ENCODE peak calls at places on chromosomes 1 and 21, in six cellular contexts. E is adrenal gland, Q is endothelial cell of umbilical vein, U is esophagus squamous epithelium, P is tibial nerve, Z is ovary. G is an unnamed sample.

GRCh38 chr1:215277537-215277936 is 195.0 kb downstream of the KCNK2 start:
- DNase-seq in E (no peak), Q (peak; percentile 21), U (no peak), P (no peak), Z (no peak), G (no peak)

GRCh38 chr1:24191860-24192259 is 4.8 kb upstream of the IFNLR1 start:
- DNase-seq in E (no peak), Q (no peak), U (no peak), P (no peak), Z (no peak), G (no peak)

GRCh38 chr1:45148209-45148608 is 58.2 kb downstream of the ZSWIM5 start:
- DNase-seq in E (no peak), Q (no peak), U (no peak), P (no peak), Z (no peak), G (no peak)

GRCh38 chr1:205474571-205474970 is 18.7 kb upstream of the BLACAT1 start:
- DNase-seq in E (no peak), Q (no peak), U (no peak), P (no peak), Z (no peak), G (no peak)

GRCh38 chr21:31064803-31065202 is 26.5 kb upstream of the KRTAP19-8 start:
- DNase-seq in E (no peak), Q (no peak), U (no peak), P (no peak), Z (no peak), G (no peak)

GRCh38 chr1:56644941-56645662 is at the start of gene PRKAA2:
- DNase-seq in E (peak; percentile 18), Q (peak; percentile 43), U (no peak), P (peak; percentile 7), Z (peak; percentile 69), G (peak; percentile 27)

GRCh38 chr1:81554108-81554507 is 246.6 kb upstream of the ADGRL2 start:
- DNase-seq in E (no peak), Q (no peak), U (no peak), P (no peak), Z (no peak), G (no peak)

GRCh38 chr1:231334952-231335351 is 2.7 kb downstream of the EXOC8 start:
- DNase-seq in E (no peak), Q (no peak), U (no peak), P (no peak), Z (no peak), G (no peak)

GRCh38 chr1:229409616-229410369 is 24.1 kb downstream of the ACTA1 start:
- DNase-seq in E (no peak), Q (no peak), U (no peak), P (no peak), Z (no peak), G (no peak)

DNA sequence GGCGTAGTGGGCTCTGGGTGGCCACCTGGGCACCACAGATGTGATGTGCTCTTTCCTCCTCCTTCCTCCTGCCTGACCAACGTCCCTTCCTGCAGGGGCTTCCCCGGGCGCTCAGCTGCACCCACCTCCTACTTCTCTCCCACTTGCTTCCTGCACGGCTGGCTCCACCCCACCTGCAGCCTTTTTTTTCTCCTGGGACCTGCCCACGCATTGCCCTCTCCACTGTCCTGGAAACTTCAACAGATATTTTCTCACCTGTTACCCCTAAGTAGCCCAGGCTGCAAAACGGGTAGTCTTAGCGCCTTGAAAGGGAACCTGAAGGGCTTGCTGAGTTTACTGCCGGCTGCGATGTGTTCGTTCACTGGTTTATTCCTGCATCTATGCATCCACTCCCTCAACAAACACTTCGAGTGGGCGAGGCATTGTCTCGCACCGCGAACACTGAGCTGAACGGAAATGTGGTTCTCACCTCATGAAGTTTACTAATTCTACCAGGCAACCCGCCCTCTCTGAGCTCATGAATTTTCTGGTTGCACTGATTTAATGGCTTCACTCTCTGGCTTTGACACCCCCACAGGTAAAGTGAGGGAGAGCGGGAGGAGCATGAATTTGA is 23.6 kb downstream of the ZBTB18 start:
- DNase-seq in E (no peak), Q (no peak), U (no peak), P (no peak), Z (no peak), G (no peak)
- H3K4me3 ChIP-seq in E (no peak overlapping the region), Q (no peak overlapping the region), U (no peak overlapping the region), P (no peak overlapping the region), Z (no peak overlapping the region), G (no peak overlapping the region)

GRCh38 chr1:28257736-28258135 is 1.6 kb upstream of the SESN2 start:
- DNase-seq in E (no peak), Q (no peak), U (no peak), P (no peak), Z (no peak), G (no peak)

GRCh38 chr1:28260803-28261174 is 1.5 kb downstream of the SESN2 start:
- DNase-seq in E (no peak), Q (no peak), U (no peak), P (no peak), Z (no peak), G (no peak)

GRCh38 chr1:28258628-28259251 is 578 bp upstream of the SESN2 start:
- DNase-seq in E (no peak), Q (no peak), U (no peak), P (no peak), Z (no peak), G (no peak)

GRCh38 chr1:28259935-28260802 is 851 bp downstream of the SESN2 start:
- DNase-seq in E (peak; percentile 77), Q (peak; percentile 85), U (no peak), P (peak; percentile 53), Z (peak; percentile 88), G (peak; percentile 80)

DNA sequence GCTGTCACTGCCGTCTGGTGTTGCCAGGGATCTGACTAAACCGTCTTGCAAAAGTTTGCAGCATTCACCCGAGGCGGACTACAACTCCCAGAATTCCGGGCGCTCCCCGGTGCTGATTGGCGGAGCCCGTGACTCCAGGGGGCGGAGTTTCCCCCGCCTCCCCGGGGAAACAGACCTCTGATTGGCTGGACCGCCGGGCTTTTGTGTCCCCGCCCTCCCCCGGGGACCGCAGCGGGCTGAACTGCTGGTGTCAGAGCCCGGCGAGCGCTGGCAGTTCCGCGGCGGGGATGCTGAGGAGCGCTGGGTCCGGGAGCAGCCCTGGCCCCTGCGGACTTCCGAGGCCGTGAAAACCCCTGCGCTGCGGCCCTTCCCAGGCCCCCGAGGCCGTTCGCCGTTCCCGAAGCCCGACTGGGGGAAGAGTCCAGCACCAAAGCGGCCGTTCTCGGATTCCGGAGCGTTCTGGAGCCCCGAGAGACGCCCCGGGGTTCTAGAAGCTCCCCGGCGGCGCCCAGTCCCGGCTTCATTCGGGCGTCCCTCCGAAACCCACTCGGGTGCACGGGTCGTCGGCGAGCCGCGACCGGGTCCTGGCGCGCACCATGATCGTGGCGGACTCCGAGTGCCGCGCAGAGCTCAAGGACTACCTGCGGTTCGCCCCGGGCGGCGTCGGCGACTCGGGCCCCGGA is at the start of gene SESN2:
- DNase-seq in E (peak; percentile 100), Q (peak; percentile 98), U (peak; percentile 88), P (peak; percentile 99), Z (peak; percentile 99), G (peak; percentile 99)
- TF ChIP-seq POLR2A in E (peak; percentile 97), Q (peak; percentile 98), U (peak; percentile 99), P (peak; percentile 99), Z (peak; percentile 99), G (peak; percentile 98)

DNA sequence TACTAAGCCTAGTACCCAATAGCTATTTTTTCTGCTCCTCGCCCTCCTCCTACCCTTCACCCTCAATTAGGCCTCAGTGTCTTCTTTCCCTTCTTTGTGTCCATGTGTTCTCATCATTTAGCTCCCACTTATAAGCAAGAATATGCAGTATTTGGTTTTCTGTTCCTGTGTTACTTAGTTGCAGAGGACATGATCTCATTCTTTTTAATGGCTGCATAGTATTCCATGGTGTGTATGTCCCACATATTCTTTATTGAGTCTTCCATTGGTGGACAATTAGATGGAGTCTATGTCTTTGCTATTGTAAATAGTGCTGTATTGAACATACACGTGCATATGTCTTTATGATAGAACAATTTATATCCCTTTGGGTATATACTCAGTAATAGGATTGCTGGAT is 106.9 kb upstream of the NR5A2 start:
- DNase-seq in E (no peak), Q (no peak), U (no peak), P (no peak), Z (no peak), G (no peak)
- H3K4me3 ChIP-seq in E (no peak overlapping the region), Q (no peak overlapping the region), U (no peak overlapping the region), P (no peak overlapping the region), Z (no peak overlapping the region), G (no peak overlapping the region)

GRCh38 chr1:228091084-228091483 is 8.6 kb downstream of the ARF1 start:
- DNase-seq in E (no peak), Q (no peak), U (no peak), P (no peak), Z (no peak), G (no peak)

GRCh38 chr1:228093050-228093906 is 9.8 kb downstream of the C1orf35 start:
- DNase-seq in E (peak; percentile 0), Q (no peak), U (no peak), P (no peak), Z (peak; percentile 17), G (no peak)

GRCh38 chr1:228090613-228091081 is 8.1 kb downstream of the ARF1 start:
- DNase-seq in E (peak; percentile 71), Q (peak; percentile 35), U (no peak), P (no peak), Z (peak; percentile 25), G (no peak)

GRCh38 chr1:228094432-228095016 is 8.6 kb downstream of the C1orf35 start:
- DNase-seq in E (no peak), Q (no peak), U (no peak), P (no peak), Z (no peak), G (no peak)

DNA sequence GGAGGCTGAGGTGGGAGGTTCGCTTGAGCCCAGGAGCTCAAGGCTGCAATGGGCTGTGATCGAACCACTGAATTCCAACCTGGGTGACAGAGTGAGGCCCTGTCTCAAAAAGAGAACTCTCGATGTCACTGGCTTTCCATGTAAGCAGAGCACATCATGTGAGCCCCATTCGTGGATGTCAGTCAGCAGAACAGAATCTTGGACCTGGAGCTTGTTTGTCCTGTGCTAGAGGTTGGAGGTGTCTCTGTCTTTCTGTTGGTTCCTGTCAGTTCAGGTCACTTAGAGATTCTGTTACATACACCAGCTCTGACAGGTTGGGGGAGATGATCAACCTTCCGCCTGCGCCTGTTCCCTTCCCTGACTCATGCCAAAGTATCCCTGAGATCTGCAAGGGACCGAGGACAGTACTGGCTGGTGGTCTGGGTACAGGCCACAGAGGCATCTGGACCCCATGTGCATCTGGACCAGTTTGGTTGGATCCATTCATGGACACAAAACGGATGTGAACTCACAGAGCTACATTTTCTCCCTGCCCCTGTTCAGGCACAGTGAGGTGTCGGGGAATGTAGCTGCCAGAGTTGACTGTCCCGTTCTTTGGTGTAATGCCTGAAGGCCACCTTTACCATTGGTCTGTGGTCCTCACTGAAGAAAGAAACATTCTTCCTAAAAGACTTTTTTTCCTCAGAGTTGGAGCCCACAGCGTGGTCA is 10.0 kb downstream of the ARF1 start:
- DNase-seq in E (peak; percentile 1), Q (no peak), U (no peak), P (no peak), Z (no peak), G (no peak)
- TF ChIP-seq POLR2A in E (no peak), Q (no peak), U (no peak), P (no peak), Z (no peak), G (no peak)

G was measured in uterus.